ENCODE peak calls at places on chromosomes 5 and 9, in five cellular contexts. P, M, D, V and F are unnamed samples. For H3K27me3, the result is how much of the 10 kb centered on the place peaks cover.

GRCh38 chr5:143154495-143155375 is 248.8 kb downstream of the NR3C1 start:
- DNase-seq in D (no peak), M (no peak), P (no peak), V (no peak), F (no peak)

GRCh38 chr9:124551472-124552339 is 44.5 kb upstream of the NR5A1 start:
- DNase-seq in D (no peak), P (peak), V (no peak), M (no peak), F (no peak)

GRCh38 chr9:93119953-93120845 is 13.9 kb downstream of the NINJ1 start:
- DNase-seq in M (peak), V (peak), D (no peak), P (no peak), F (peak)

GRCh38 chr5:115274584-115274983 is 11.9 kb upstream of the PGGT1B start:
- DNase-seq in P (no peak), V (no peak), M (no peak), D (no peak), F (no peak)

GRCh38 chr5:61307196-61307590 is 24.9 kb upstream of the ZSWIM6 start:
- DNase-seq in V (no peak), D (no peak), M (no peak), P (no peak), F (no peak)

GRCh38 chr9:134182554-134183219 is 18.3 kb upstream of the RNU6ATAC start:
- DNase-seq in M (peak), P (no peak), D (no peak), V (peak), F (no peak)

GRCh38 chr5:144864113-144864512 is 693.4 kb downstream of the KCTD16 start:
- DNase-seq in P (no peak), M (no peak), D (no peak), V (no peak), F (no peak)

GRCh38 chr9:16039103-16039987 is 486.5 kb downstream of the CCDC171 start:
- DNase-seq in D (no peak), P (no peak), M (no peak), V (no peak), F (no peak)

GRCh38 chr5:1447772-1448361 is 2.6 kb upstream of the SLC6A3 start:
- DNase-seq in V (peak), P (no peak), D (no peak), M (no peak), F (no peak)

GRCh38 chr9:134932171-134932570 is 14.5 kb upstream of the FCN1 start:
- DNase-seq in P (no peak), M (no peak), V (no peak), D (no peak), F (no peak)

GRCh38 chr5:54135042-54135441 is 175.3 kb downstream of the ARL15 start:
- DNase-seq in P (no peak), V (no peak), M (no peak), D (no peak), F (no peak)

GRCh38 chr9:114694719-114695269 is 12.8 kb upstream of the TEX48 start:
- DNase-seq in V (no peak), M (no peak), D (no peak), P (peak), F (no peak)

GRCh38 chr9:124381073-124381945 is 33.9 kb downstream of the PSMB7 start:
- DNase-seq in P (no peak), D (no peak), M (no peak), V (no peak), F (no peak)

GRCh38 chr5:52915176-52915875 is 73.8 kb upstream of the ITGA2 start:
- DNase-seq in V (no peak), M (no peak), D (peak), P (peak), F (peak)

GRCh38 chr5:147017621-147018020 is 139.1 kb upstream of the PPP2R2B start:
- DNase-seq in D (no peak), V (no peak), P (no peak), M (no peak), F (no peak)

GRCh38 chr5:172686111-172686510 is 45.0 kb downstream of the NEURL1B start:
- DNase-seq in P (no peak), D (no peak), V (no peak), M (peak), F (no peak)

GRCh38 chr9:136610426-136610825 is 52.3 kb upstream of the EGFL7 start:
- DNase-seq in D (no peak), M (no peak), V (no peak), P (no peak), F (no peak)

GRCh38 chr9:5688109-5688508 is 59.2 kb downstream of the RIC1 start:
- DNase-seq in V (no peak), M (no peak), D (no peak), P (no peak), F (no peak)

GRCh38 chr5:150329881-150330876 is 27.3 kb upstream of the TCOF1 start:
- DNase-seq in P (no peak), M (no peak), D (no peak), V (no peak), F (no peak)

GRCh38 chr5:69211200-69211599 is 21.8 kb downstream of the CENPH start:
- DNase-seq in D (no peak), M (no peak), V (no peak), P (no peak), F (no peak)

GRCh38 chr5:5145651-5146529 is 5.8 kb downstream of the ADAMTS16 start:
- DNase-seq in D (no peak), M (no peak), P (no peak), V (no peak), F (no peak)

GRCh38 chr5:101390317-101390908 is 487.3 kb upstream of the ST8SIA4 start:
- DNase-seq in M (no peak), D (no peak), V (no peak), P (peak), F (no peak)

GRCh38 chr5:151661096-151661495 is 25.6 kb downstream of the SPARC start:
- DNase-seq in V (no peak), P (no peak), M (no peak), D (no peak), F (no peak)

GRCh38 chr5:156913719-156914370 is 49.2 kb downstream of the TIMD4 start:
- DNase-seq in V (no peak), D (peak), P (peak), M (no peak), F (peak)

GRCh38 chr9:124011460-124012301 is at the start of gene LHX2:
- DNase-seq in P (peak), D (no peak), M (no peak), V (peak), F (no peak)

GRCh38 chr5:150945501-150945900 is 40.7 kb upstream of the ZNF300 start:
- DNase-seq in M (no peak), P (no peak), V (no peak), D (no peak), F (no peak)

GRCh38 chr5:139745800-139746690 is 49.6 kb upstream of the PSD2 start:
- DNase-seq in D (peak), V (peak), M (peak), P (peak), F (peak)

GRCh38 chr5:116275282-116275681 is 190.5 kb downstream of the COMMD10 start:
- DNase-seq in V (no peak), P (no peak), D (no peak), M (no peak), F (no peak)

GRCh38 chr9:115170674-115171073 is 52.7 kb upstream of the TNC start:
- DNase-seq in M (no peak), D (no peak), P (no peak), V (peak), F (no peak)

GRCh38 chr5:109725135-109725534 is 35.4 kb downstream of the MAN2A1 start:
- DNase-seq in M (no peak), D (no peak), V (no peak), P (no peak), F (no peak)

GRCh38 chr5:170280090-170280493 is 17.5 kb downstream of the LCP2 start:
- DNase-seq in D (no peak), P (no peak), M (no peak), V (no peak), F (no peak)

GRCh38 chr9:113536483-113537226 is 73.1 kb downstream of the RGS3 start:
- DNase-seq in D (no peak), V (peak), P (no peak), M (peak), F (no peak)

GRCh38 chr5:73655521-73656160 is 29.6 kb downstream of the ARHGEF28 start:
- DNase-seq in M (peak), P (no peak), D (no peak), V (no peak), F (no peak)

GRCh38 chr5:120748474-120748873 is 284.4 kb downstream of the PRR16 start:
- DNase-seq in M (no peak), V (no peak), P (no peak), D (no peak), F (no peak)

GRCh38 chr5:74595143-74595915 is 45.2 kb downstream of the ENC1 start:
- DNase-seq in P (no peak), D (no peak), V (no peak), M (no peak), F (no peak)

GRCh38 chr9:136085815-136086212 is 9.3 kb downstream of the NACC2 start:
- DNase-seq in P (no peak), M (peak), D (no peak), V (peak), F (no peak)

GRCh38 chr9:100725376-100725775 is 147.5 kb downstream of the CAVIN4 start:
- DNase-seq in M (no peak), D (no peak), V (no peak), P (no peak), F (no peak)

GRCh38 chr5:141786700-141787099 is 91.5 kb downstream of the PCDH1 start:
- DNase-seq in D (no peak), P (no peak), V (no peak), M (no peak), F (no peak)

GRCh38 chr5:141790630-141791029 is 87.6 kb downstream of the PCDH1 start:
- DNase-seq in P (no peak), V (no peak), M (no peak), D (no peak), F (no peak)

GRCh38 chr5:141787376-141787775 is 90.8 kb downstream of the PCDH1 start:
- DNase-seq in D (no peak), M (no peak), P (no peak), V (no peak), F (no peak)

GRCh38 chr5:141785667-141786066 is 92.5 kb downstream of the PCDH1 start:
- DNase-seq in V (no peak), P (no peak), M (no peak), D (no peak), F (no peak)

DNA sequence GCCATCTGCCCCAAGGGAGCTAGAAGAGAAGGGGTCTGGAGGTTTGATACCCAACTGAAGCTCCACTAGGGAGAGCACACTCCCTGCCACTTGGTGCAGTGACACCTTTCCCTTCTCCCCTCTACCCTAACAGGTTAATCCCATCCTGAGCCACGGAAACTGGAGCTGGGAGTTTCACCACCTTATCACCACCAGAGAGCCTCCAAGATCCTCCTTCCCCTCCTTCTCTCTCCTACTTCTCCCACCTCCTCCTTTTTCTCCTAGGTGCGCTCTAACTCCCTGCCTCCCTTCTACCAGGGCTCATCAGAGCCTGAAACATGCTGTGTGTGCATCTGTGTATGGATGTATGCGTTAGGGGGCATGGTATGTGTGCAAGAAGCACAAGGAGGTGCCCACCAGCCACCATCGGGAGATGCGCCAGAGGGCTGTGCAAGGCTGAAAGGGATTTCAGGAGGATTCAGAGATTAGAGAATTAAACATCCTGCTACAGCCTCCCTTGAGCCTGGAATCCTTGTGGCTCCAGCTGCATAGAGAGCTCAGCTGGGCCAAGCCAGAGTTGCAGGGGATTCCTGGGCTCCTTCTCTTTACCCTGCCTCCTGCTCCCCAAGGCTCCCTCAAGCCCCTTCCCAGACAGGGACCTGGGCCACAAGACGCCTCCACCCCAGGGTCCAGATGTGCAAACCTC is 89.8 kb downstream of the PCDH1 start:
- DNase-seq in P (no peak), D (no peak), M (no peak), V (no peak), F (no peak)
- H3K27ac ChIP-seq in P (no peak), D (no peak), M (no peak), V (no peak), F (no peak)

DNA sequence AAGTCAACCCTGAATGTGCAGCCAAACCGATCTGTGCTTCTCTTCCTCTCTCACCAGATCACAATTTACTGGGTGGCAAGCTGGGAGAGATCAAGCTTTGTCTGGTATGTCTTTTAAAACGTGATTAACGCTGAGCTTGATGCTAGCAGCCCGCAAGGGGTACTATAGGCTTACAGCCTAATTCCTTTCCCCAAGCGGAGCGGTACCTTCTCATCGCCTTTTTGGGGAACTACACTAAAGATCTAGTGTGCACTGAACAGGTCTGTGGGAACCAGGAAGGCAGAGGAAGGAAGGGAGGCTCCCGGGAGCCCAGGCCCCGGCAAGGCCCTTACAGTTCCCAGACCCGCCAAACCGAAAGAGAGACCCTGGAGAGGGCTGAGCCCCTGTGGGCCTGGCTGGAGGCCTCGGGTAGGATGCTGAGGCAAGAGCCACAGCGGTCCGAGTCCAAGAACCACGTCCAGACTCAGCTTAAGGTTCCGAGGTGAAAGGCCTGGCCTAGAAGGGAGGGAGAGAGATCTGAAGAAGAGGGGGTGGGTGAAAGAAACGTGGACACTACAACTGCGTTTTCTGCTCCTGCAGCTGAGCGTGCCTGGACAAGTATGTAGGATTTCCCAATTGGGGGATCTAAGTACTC is 2.7 kb downstream of the NR2F1-AS1 start:
- DNase-seq in P (no peak), M (no peak), D (no peak), V (no peak), F (no peak)
- H3K4me3 ChIP-seq in P (no peak), M (no peak), D (no peak), V (no peak), F (no peak)

GRCh38 chr5:41415242-41415641 is 95.2 kb downstream of the PLCXD3 start:
- DNase-seq in M (no peak), V (no peak), D (no peak), P (no peak), F (no peak)
- H3K27me3 ChIP-seq in M (under half), V (under half), D (under half), P (under half), F (under half)

GRCh38 chr5:32001722-32002121 is 172.4 kb downstream of the GOLPH3 start:
- DNase-seq in M (no peak), P (no peak), D (no peak), V (no peak), F (no peak)
- H3K27ac ChIP-seq in M (no peak), P (no peak), D (no peak), V (no peak), F (no peak)

GRCh38 chr9:14433841-14434511 is 120.0 kb upstream of the NFIB start:
- DNase-seq in D (no peak), M (no peak), V (no peak), P (no peak), F (no peak)
- H3K4me3 ChIP-seq in D (no peak), M (no peak), V (no peak), P (no peak), F (no peak)

GRCh38 chr9:128416014-128416413 is 4.6 kb upstream of the CERCAM start:
- DNase-seq in V (no peak), M (no peak), P (no peak), D (no peak), F (no peak)
- H3K27me3 ChIP-seq in V (under half), M (under half), P (under half), D (under half), F (under half)